ENCODE peak calls at places on chromosomes 13 and 19, in seven cellular contexts. One of them, this sample, is unnamed.

GRCh38 chr19:16386619-16387240 is 62.1 kb downstream of the KLF2 start:
- DNase-seq in GM13976: peak; percentile 77
- DNase-seq in foreskin fibroblast: peak; percentile 56
- DNase-seq in esophagus squamous epithelium: no peak
- DNase-seq in lung: no peak
- DNase-seq in body of pancreas: peak; percentile 40
- DNase-seq in AG04449: peak; percentile 10
- DNase-seq in this sample: no peak

GRCh38 chr13:54241719-54242118 is 1213.1 kb downstream of the OLFM4 start:
- DNase-seq in body of pancreas: peak; percentile 11
- DNase-seq in lung: no peak
- DNase-seq in esophagus squamous epithelium: no peak
- DNase-seq in foreskin fibroblast: no peak
- DNase-seq in GM13976: no peak
- DNase-seq in AG04449: no peak
- DNase-seq in this sample: no peak

GRCh38 chr19:13652810-13653590 is 111.3 kb upstream of the MRI1 start:
- DNase-seq in foreskin fibroblast: no peak
- DNase-seq in body of pancreas: no peak
- DNase-seq in esophagus squamous epithelium: no peak
- DNase-seq in lung: no peak
- DNase-seq in AG04449: no peak
- DNase-seq in GM13976: no peak
- DNase-seq in this sample: no peak

GRCh38 chr13:101152184-101152583 is 264.1 kb downstream of the NALCN start:
- DNase-seq in body of pancreas: no peak
- DNase-seq in AG04449: no peak
- DNase-seq in esophagus squamous epithelium: no peak
- DNase-seq in lung: no peak
- DNase-seq in GM13976: no peak
- DNase-seq in foreskin fibroblast: peak; percentile 26
- DNase-seq in this sample: no peak

GRCh38 chr19:45424191-45425058 is 708 bp upstream of the ERCC1 start:
- DNase-seq in esophagus squamous epithelium: no peak
- DNase-seq in lung: peak; percentile 65
- DNase-seq in AG04449: peak; percentile 79
- DNase-seq in body of pancreas: peak; percentile 77
- DNase-seq in GM13976: no peak
- DNase-seq in foreskin fibroblast: peak; percentile 97
- DNase-seq in this sample: no peak

GRCh38 chr13:63198076-63198475 is 1782.4 kb upstream of the PCDH20 start:
- DNase-seq in lung: peak; percentile 79
- DNase-seq in esophagus squamous epithelium: no peak
- DNase-seq in AG04449: no peak
- DNase-seq in foreskin fibroblast: no peak
- DNase-seq in body of pancreas: no peak
- DNase-seq in GM13976: no peak
- DNase-seq in this sample: no peak

GRCh38 chr19:13164370-13165090 is 14.3 kb downstream of the IER2 start:
- DNase-seq in AG04449: no peak
- DNase-seq in foreskin fibroblast: no peak
- DNase-seq in GM13976: no peak
- DNase-seq in body of pancreas: peak; percentile 56
- DNase-seq in esophagus squamous epithelium: no peak
- DNase-seq in lung: peak; percentile 72
- DNase-seq in this sample: no peak

GRCh38 chr19:20664917-20665781 is 3.8 kb upstream of the ZNF626 start:
- DNase-seq in lung: no peak
- DNase-seq in foreskin fibroblast: no peak
- DNase-seq in GM13976: no peak
- DNase-seq in AG04449: no peak
- DNase-seq in body of pancreas: no peak
- DNase-seq in esophagus squamous epithelium: no peak
- DNase-seq in this sample: no peak

GRCh38 chr13:113209880-113210421 is 538 bp downstream of the CUL4A start:
- DNase-seq in esophagus squamous epithelium: no peak
- DNase-seq in lung: peak; percentile 60
- DNase-seq in body of pancreas: peak; percentile 69
- DNase-seq in AG04449: no peak
- DNase-seq in GM13976: peak; percentile 76
- DNase-seq in foreskin fibroblast: no peak
- DNase-seq in this sample: peak; percentile 46

GRCh38 chr13:74026753-74027152 is 107.5 kb downstream of the KLF12 start:
- DNase-seq in AG04449: no peak
- DNase-seq in GM13976: peak; percentile 33
- DNase-seq in foreskin fibroblast: no peak
- DNase-seq in lung: no peak
- DNase-seq in esophagus squamous epithelium: no peak
- DNase-seq in body of pancreas: no peak
- DNase-seq in this sample: no peak

GRCh38 chr13:87889241-87889640 is 218.1 kb downstream of the SLITRK5 start:
- DNase-seq in body of pancreas: no peak
- DNase-seq in lung: no peak
- DNase-seq in GM13976: no peak
- DNase-seq in AG04449: no peak
- DNase-seq in esophagus squamous epithelium: no peak
- DNase-seq in foreskin fibroblast: no peak
- DNase-seq in this sample: no peak

DNA sequence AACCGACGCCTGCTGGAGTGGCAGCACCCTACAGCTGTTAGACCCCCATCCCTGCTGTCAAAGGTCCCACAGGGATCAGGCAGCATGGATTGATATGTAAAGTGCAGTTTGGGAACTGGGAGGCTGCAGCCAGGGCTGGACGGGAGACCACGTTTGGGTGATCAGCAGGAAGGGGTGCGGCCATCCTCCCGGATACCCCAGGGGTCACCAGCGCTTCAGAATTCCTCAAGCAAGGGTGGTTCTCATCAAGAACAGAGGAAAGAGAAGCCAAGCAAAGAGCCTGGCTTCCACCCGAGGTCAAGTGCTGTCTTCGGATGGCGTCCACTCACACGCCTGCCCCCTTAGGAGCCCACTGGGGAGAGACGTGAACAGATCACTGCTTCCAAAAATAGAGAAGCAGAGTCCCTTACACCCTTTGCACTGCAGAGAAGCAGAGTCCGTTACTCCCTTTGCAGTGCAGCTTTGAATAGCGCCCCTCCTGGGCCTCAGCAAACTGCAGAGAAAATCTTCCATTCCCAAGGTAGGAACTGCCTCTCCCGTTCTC is 35.5 kb downstream of the DHRS12 start:
- DNase-seq in esophagus squamous epithelium: no peak
- DNase-seq in GM13976: no peak
- DNase-seq in lung: no peak
- DNase-seq in AG04449: no peak
- DNase-seq in body of pancreas: no peak
- DNase-seq in foreskin fibroblast: no peak
- DNase-seq in this sample: no peak
- TF ChIP-seq CTCF in esophagus squamous epithelium: no peak
- TF ChIP-seq CTCF in GM13976: no peak
- TF ChIP-seq CTCF in lung: no peak
- TF ChIP-seq CTCF in AG04449: no peak
- TF ChIP-seq CTCF in body of pancreas: no peak
- TF ChIP-seq CTCF in foreskin fibroblast: no peak
- TF ChIP-seq CTCF in this sample: no peak

GRCh38 chr13:49549289-49549688 is 36.1 kb downstream of the RCBTB1 start:
- DNase-seq in body of pancreas: peak; percentile 26
- DNase-seq in esophagus squamous epithelium: no peak
- DNase-seq in lung: no peak
- DNase-seq in GM13976: no peak
- DNase-seq in AG04449: no peak
- DNase-seq in foreskin fibroblast: no peak
- DNase-seq in this sample: no peak
- TF ChIP-seq CTCF in body of pancreas: peak; percentile 55
- TF ChIP-seq CTCF in esophagus squamous epithelium: peak; percentile 9
- TF ChIP-seq CTCF in lung: no peak
- TF ChIP-seq CTCF in GM13976: no peak
- TF ChIP-seq CTCF in AG04449: no peak
- TF ChIP-seq CTCF in foreskin fibroblast: no peak
- TF ChIP-seq CTCF in this sample: no peak

GRCh38 chr13:52025475-52026245 is 1.2 kb downstream of the UTP14C start:
- DNase-seq in GM13976: no peak
- DNase-seq in lung: no peak
- DNase-seq in AG04449: no peak
- DNase-seq in body of pancreas: no peak
- DNase-seq in esophagus squamous epithelium: no peak
- DNase-seq in foreskin fibroblast: no peak
- DNase-seq in this sample: peak; percentile 45

GRCh38 chr13:52029569-52029968 is 5.1 kb downstream of the UTP14C start:
- DNase-seq in body of pancreas: peak; percentile 39
- DNase-seq in GM13976: no peak
- DNase-seq in lung: no peak
- DNase-seq in AG04449: no peak
- DNase-seq in foreskin fibroblast: no peak
- DNase-seq in esophagus squamous epithelium: no peak
- DNase-seq in this sample: no peak

GRCh38 chr13:52024481-52024880 is at the start of gene UTP14C:
- DNase-seq in esophagus squamous epithelium: no peak
- DNase-seq in AG04449: no peak
- DNase-seq in foreskin fibroblast: no peak
- DNase-seq in body of pancreas: no peak
- DNase-seq in GM13976: no peak
- DNase-seq in lung: no peak
- DNase-seq in this sample: no peak

GRCh38 chr13:52027832-52028231 is 3.3 kb downstream of the UTP14C start:
- DNase-seq in lung: no peak
- DNase-seq in AG04449: no peak
- DNase-seq in esophagus squamous epithelium: no peak
- DNase-seq in body of pancreas: no peak
- DNase-seq in GM13976: no peak
- DNase-seq in foreskin fibroblast: no peak
- DNase-seq in this sample: no peak

GRCh38 chr13:52026246-52026626 is 1.7 kb downstream of the UTP14C start:
- DNase-seq in esophagus squamous epithelium: no peak
- DNase-seq in foreskin fibroblast: no peak
- DNase-seq in body of pancreas: no peak
- DNase-seq in AG04449: no peak
- DNase-seq in lung: no peak
- DNase-seq in GM13976: no peak
- DNase-seq in this sample: no peak
- TF ChIP-seq CTCF in esophagus squamous epithelium: no peak
- TF ChIP-seq CTCF in foreskin fibroblast: no peak
- TF ChIP-seq CTCF in body of pancreas: no peak
- TF ChIP-seq CTCF in AG04449: no peak
- TF ChIP-seq CTCF in lung: no peak
- TF ChIP-seq CTCF in GM13976: no peak
- TF ChIP-seq CTCF in this sample: no peak

GRCh38 chr19:40704491-40705361 is 12.0 kb downstream of the COQ8B start:
- DNase-seq in esophagus squamous epithelium: no peak
- DNase-seq in body of pancreas: no peak
- DNase-seq in GM13976: no peak
- DNase-seq in AG04449: no peak
- DNase-seq in foreskin fibroblast: no peak
- DNase-seq in lung: no peak
- DNase-seq in this sample: no peak

GRCh38 chr19:40705362-40705651 is 11.4 kb downstream of the COQ8B start:
- DNase-seq in AG04449: no peak
- DNase-seq in esophagus squamous epithelium: no peak
- DNase-seq in body of pancreas: no peak
- DNase-seq in GM13976: no peak
- DNase-seq in foreskin fibroblast: no peak
- DNase-seq in lung: no peak
- DNase-seq in this sample: no peak

GRCh38 chr19:40707615-40708014 is 9.1 kb downstream of the COQ8B start:
- DNase-seq in body of pancreas: no peak
- DNase-seq in esophagus squamous epithelium: no peak
- DNase-seq in GM13976: no peak
- DNase-seq in lung: no peak
- DNase-seq in foreskin fibroblast: no peak
- DNase-seq in AG04449: no peak
- DNase-seq in this sample: no peak

GRCh38 chr19:40703029-40703755 is 12.7 kb upstream of the NUMBL start:
- DNase-seq in body of pancreas: no peak
- DNase-seq in esophagus squamous epithelium: no peak
- DNase-seq in lung: no peak
- DNase-seq in foreskin fibroblast: no peak
- DNase-seq in GM13976: no peak
- DNase-seq in AG04449: no peak
- DNase-seq in this sample: no peak

GRCh38 chr19:40705950-40706619 is 10.6 kb downstream of the COQ8B start:
- DNase-seq in foreskin fibroblast: no peak
- DNase-seq in lung: no peak
- DNase-seq in body of pancreas: no peak
- DNase-seq in GM13976: no peak
- DNase-seq in AG04449: no peak
- DNase-seq in esophagus squamous epithelium: no peak
- DNase-seq in this sample: no peak
- TF ChIP-seq CTCF in foreskin fibroblast: no peak
- TF ChIP-seq CTCF in lung: no peak
- TF ChIP-seq CTCF in body of pancreas: no peak
- TF ChIP-seq CTCF in GM13976: no peak
- TF ChIP-seq CTCF in AG04449: no peak
- TF ChIP-seq CTCF in esophagus squamous epithelium: no peak
- TF ChIP-seq CTCF in this sample: no peak

GRCh38 chr19:8251025-8251472 is 41.9 kb downstream of the CERS4 start:
- DNase-seq in lung: peak; percentile 87
- DNase-seq in esophagus squamous epithelium: no peak
- DNase-seq in GM13976: no peak
- DNase-seq in AG04449: no peak
- DNase-seq in body of pancreas: peak; percentile 91
- DNase-seq in foreskin fibroblast: no peak
- DNase-seq in this sample: peak; percentile 54

GRCh38 chr19:8248348-8249328 is 39.5 kb downstream of the CERS4 start:
- DNase-seq in GM13976: no peak
- DNase-seq in lung: no peak
- DNase-seq in esophagus squamous epithelium: no peak
- DNase-seq in foreskin fibroblast: no peak
- DNase-seq in AG04449: no peak
- DNase-seq in body of pancreas: no peak
- DNase-seq in this sample: no peak

GRCh38 chr19:8253678-8254077 is 44.5 kb downstream of the CERS4 start:
- DNase-seq in lung: no peak
- DNase-seq in GM13976: no peak
- DNase-seq in AG04449: no peak
- DNase-seq in body of pancreas: no peak
- DNase-seq in esophagus squamous epithelium: no peak
- DNase-seq in foreskin fibroblast: no peak
- DNase-seq in this sample: no peak

GRCh38 chr19:8252922-8253589 is 43.9 kb downstream of the CERS4 start:
- DNase-seq in lung: peak; percentile 84
- DNase-seq in body of pancreas: peak; percentile 79
- DNase-seq in foreskin fibroblast: peak; percentile 44
- DNase-seq in AG04449: no peak
- DNase-seq in esophagus squamous epithelium: peak; percentile 25
- DNase-seq in GM13976: peak; percentile 92
- DNase-seq in this sample: peak; percentile 17

GRCh38 chr19:8250596-8250995 is 41.4 kb downstream of the CERS4 start:
- DNase-seq in AG04449: no peak
- DNase-seq in GM13976: no peak
- DNase-seq in esophagus squamous epithelium: no peak
- DNase-seq in foreskin fibroblast: no peak
- DNase-seq in lung: no peak
- DNase-seq in body of pancreas: no peak
- DNase-seq in this sample: no peak
- TF ChIP-seq CTCF in AG04449: no peak
- TF ChIP-seq CTCF in GM13976: no peak
- TF ChIP-seq CTCF in esophagus squamous epithelium: no peak
- TF ChIP-seq CTCF in foreskin fibroblast: no peak
- TF ChIP-seq CTCF in lung: no peak
- TF ChIP-seq CTCF in body of pancreas: no peak
- TF ChIP-seq CTCF in this sample: no peak

GRCh38 chr13:79477968-79478367 is 3.0 kb upstream of the NDFIP2 start:
- DNase-seq in body of pancreas: no peak
- DNase-seq in lung: no peak
- DNase-seq in esophagus squamous epithelium: no peak
- DNase-seq in AG04449: no peak
- DNase-seq in foreskin fibroblast: no peak
- DNase-seq in GM13976: no peak
- DNase-seq in this sample: no peak
- TF ChIP-seq CTCF in body of pancreas: peak; percentile 14
- TF ChIP-seq CTCF in lung: no peak
- TF ChIP-seq CTCF in esophagus squamous epithelium: no peak
- TF ChIP-seq CTCF in AG04449: no peak
- TF ChIP-seq CTCF in foreskin fibroblast: no peak
- TF ChIP-seq CTCF in GM13976: no peak
- TF ChIP-seq CTCF in this sample: no peak

This sample was measured in LNCaP clone FGC.